ENCODE peak calls at places on chromosomes 1 and 21, in nine cellular contexts. N, W, J, X, Y, U, R, C and T are unnamed samples.

GRCh38 chr1:215583185-215583692 is 16.1 kb downstream of the KCTD3 start:
- DNase-seq in U (no peak), N (no peak), Y (no peak), W (no peak), J (peak; percentile 79), X (no peak), R (peak; percentile 66), C (peak; percentile 42), T (no peak)

GRCh38 chr1:209569445-209570207 is 13.9 kb upstream of the CAMK1G start:
- DNase-seq in C (peak; percentile 91), U (peak; percentile 91), J (peak; percentile 75), X (no peak), R (peak; percentile 81), Y (peak; percentile 93), N (peak; percentile 77), W (peak; percentile 76), T (peak; percentile 86)

GRCh38 chr1:17719874-17720273 is 35.3 kb upstream of the ACTL8 start:
- DNase-seq in Y (no peak), N (peak; percentile 37), W (peak; percentile 27), U (no peak), X (no peak), C (peak; percentile 42), J (no peak), R (no peak), T (peak; percentile 1)

GRCh38 chr1:100448371-100448770 is 89.6 kb upstream of the GPR88 start:
- DNase-seq in U (no peak), J (no peak), C (no peak), N (no peak), Y (no peak), R (no peak), W (no peak), X (no peak), T (no peak)

GRCh38 chr1:246566128-246566807 is at the start of the genes CNST and TFB2M:
- DNase-seq in W (peak; percentile 99), U (peak; percentile 99), R (peak; percentile 99), C (peak; percentile 99), X (peak; percentile 88), Y (peak; percentile 99), J (peak; percentile 98), N (peak; percentile 99), T (peak; percentile 99)

GRCh38 chr1:156098782-156099181 is 15.7 kb upstream of the LMNA start:
- DNase-seq in N (no peak), Y (peak; percentile 28), U (no peak), R (no peak), J (no peak), X (no peak), C (no peak), W (no peak), T (no peak)

GRCh38 chr1:89523597-89524368 is 846 bp upstream of the LRRC8B start:
- DNase-seq in X (no peak), C (peak; percentile 35), N (peak; percentile 10), Y (peak; percentile 85), R (peak; percentile 82), W (peak; percentile 75), J (peak; percentile 47), U (peak; percentile 72), T (peak; percentile 10)

GRCh38 chr1:20339811-20340457 is 49.3 kb downstream of the VWA5B1 start:
- DNase-seq in Y (peak; percentile 82), J (no peak), U (no peak), N (no peak), C (no peak), X (no peak), R (no peak), W (peak; percentile 19), T (no peak)

GRCh38 chr21:38534591-38534990 is 36.3 kb upstream of the ERG start:
- DNase-seq in U (no peak), X (no peak), J (no peak), C (no peak), Y (no peak), W (no peak), R (no peak), N (no peak), T (no peak)

GRCh38 chr1:246554201-246554600 is 11.9 kb downstream of the TFB2M start:
- DNase-seq in J (no peak), Y (no peak), X (no peak), W (no peak), R (no peak), U (no peak), C (no peak), N (no peak), T (no peak)

GRCh38 chr1:11233208-11233607 is 29.1 kb downstream of the MTOR start:
- DNase-seq in Y (no peak), W (no peak), X (no peak), C (no peak), R (no peak), U (no peak), N (no peak), J (no peak), T (no peak)

GRCh38 chr1:11227106-11228077 is 35.0 kb downstream of the MTOR start:
- DNase-seq in X (no peak), J (no peak), W (no peak), R (peak; percentile 47), N (no peak), U (no peak), C (peak; percentile 28), Y (no peak), T (no peak)

DNA sequence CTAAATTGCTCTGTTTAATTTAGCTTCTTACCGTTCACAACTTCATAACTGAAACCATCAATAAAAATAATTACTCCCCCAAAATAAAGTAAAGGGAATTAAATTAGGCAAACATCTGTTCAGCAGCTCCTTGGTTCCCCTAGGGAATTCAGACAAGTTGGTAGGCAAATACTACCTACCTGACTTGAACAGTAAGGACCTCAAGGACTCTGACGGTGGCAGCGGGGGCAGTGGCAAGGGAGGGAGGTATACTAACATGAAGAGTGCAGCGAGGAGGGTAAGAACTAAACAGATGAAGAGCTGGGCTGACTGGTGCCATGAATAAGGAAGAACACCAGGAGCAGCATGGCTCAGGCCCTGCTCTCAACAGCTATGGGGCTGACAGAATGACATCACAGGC is 33.2 kb downstream of the MTOR start:
- DNase-seq in N (no peak), W (no peak), U (no peak), X (no peak), C (no peak), R (no peak), Y (no peak), J (no peak), T (no peak)
- H3K4me3 ChIP-seq in N (no peak overlapping the region), W (no peak overlapping the region), U (no peak overlapping the region), X (no peak overlapping the region), C (no peak overlapping the region), R (no peak overlapping the region), Y (no peak overlapping the region), J (no peak overlapping the region), T (no peak overlapping the region)

DNA sequence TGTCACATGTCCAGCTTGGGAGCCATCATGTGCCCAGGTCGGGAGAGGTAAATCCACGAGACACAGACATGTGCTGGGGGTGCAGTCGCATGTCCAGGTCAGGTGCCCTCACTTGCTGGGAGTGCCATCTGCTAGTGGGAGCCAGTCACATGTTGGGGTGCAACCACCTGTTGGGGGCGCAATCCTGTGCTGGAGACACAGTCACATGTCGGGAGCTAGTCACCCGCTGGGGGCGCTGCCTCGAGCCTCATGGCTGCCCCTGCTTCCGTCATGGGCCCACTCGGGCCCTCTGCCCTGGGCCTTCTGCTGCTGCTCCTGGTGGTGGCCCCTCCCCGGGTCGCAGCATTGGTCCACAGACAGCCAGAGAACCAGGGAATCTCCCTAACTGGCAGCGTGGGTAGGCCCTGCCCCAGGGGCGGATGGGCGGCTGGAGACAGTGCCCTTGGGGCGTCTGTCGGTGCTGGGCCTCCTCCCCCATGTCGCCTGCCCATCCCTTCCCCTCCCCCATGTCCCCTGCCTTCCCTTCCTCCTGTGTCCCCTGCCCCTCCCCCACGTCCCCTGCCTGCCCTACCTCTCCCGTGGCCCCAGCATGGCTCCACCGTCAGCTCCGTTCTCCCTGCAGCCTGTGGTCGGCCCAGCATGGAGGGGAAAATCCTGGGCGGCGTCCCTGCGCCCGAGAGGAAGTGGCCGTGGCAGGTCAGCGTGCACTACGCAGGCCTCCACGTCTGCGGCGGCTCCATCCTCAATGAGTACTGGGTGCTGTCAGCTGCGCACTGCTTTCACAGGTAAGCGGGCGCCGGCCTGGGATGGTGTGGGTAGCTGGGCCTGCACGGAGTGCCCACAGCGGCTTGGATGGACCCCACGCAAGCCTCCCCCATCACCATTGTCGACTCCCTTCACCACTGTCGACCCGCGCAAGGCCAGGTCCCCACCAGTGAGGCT is at the start of gene PRSS38:
- DNase-seq in C (no peak), R (no peak), Y (no peak), N (no peak), X (no peak), J (no peak), W (no peak), U (no peak), T (no peak)
- TF ChIP-seq CTCF in C (no peak), R (no peak), Y (no peak), N (no peak), X (no peak), J (no peak), W (no peak), U (no peak), T (no peak)

GRCh38 chr1:200354243-200354642 is 55.6 kb downstream of the ZNF281 start:
- DNase-seq in W (peak; percentile 53), X (no peak), Y (no peak), U (no peak), R (peak; percentile 59), J (no peak), C (peak; percentile 51), N (no peak), T (peak; percentile 46)
- H3K4me3 ChIP-seq in W (no peak overlapping the region), X (no peak overlapping the region), Y (no peak overlapping the region), U (no peak overlapping the region), R (no peak overlapping the region), J (no peak overlapping the region), C (no peak overlapping the region), N (no peak overlapping the region), T (no peak overlapping the region)

GRCh38 chr1:228463559-228464455 is 23.4 kb upstream of the RNF187 start:
- DNase-seq in Y (peak; percentile 84), U (peak; percentile 33), W (peak; percentile 22), C (no peak), R (peak; percentile 82), N (peak; percentile 4), J (no peak), X (no peak), T (peak; percentile 44)
- TF ChIP-seq CTCF in Y (peak; percentile 45), U (no peak), W (no peak), C (peak; percentile 13), R (peak; percentile 20), N (no peak), J (no peak), X (no peak), T (peak; percentile 27)

GRCh38 chr1:107724648-107725047 is 240.3 kb downstream of the VAV3 start:
- DNase-seq in X (no peak), C (peak; percentile 21), U (no peak), R (no peak), W (no peak), Y (no peak), J (no peak), N (no peak), T (peak; percentile 18)

GRCh38 chr1:107726860-107727259 is 238.1 kb downstream of the VAV3 start:
- DNase-seq in C (no peak), N (no peak), J (no peak), U (no peak), X (no peak), R (no peak), Y (no peak), W (no peak), T (no peak)

GRCh38 chr1:107727866-107728265 is 237.1 kb downstream of the VAV3 start:
- DNase-seq in N (no peak), C (no peak), R (no peak), W (no peak), J (no peak), Y (no peak), U (no peak), X (no peak), T (no peak)
- H3K4me3 ChIP-seq in N (no peak overlapping the region), C (no peak overlapping the region), R (no peak overlapping the region), W (no peak overlapping the region), J (no peak overlapping the region), Y (no peak overlapping the region), U (no peak overlapping the region), X (no peak overlapping the region), T (no peak overlapping the region)